ENCODE peak calls at places on chromosomes 3 and 15, in ten cellular contexts. One of them, this sample, is unnamed. For H3K4me1, the result is how much of the 10 kb centered on the place peaks cover.

GRCh38 chr3:39158138-39158715 is 4.8 kb upstream of the CSRNP1 start:
- DNase-seq in neuronal stem cell: peak
- DNase-seq in fibroblast of lung: no peak
- DNase-seq in endodermal cell: no peak
- DNase-seq in GM23248: no peak
- DNase-seq in K562: no peak
- DNase-seq in colonic mucosa: no peak
- DNase-seq in neural progenitor cell: peak
- DNase-seq in mammary epithelial cell: no peak
- DNase-seq in NT2/D1: no peak
- DNase-seq in this sample: no peak

GRCh38 chr15:29857196-29857595 is 34.9 kb upstream of the TJP1 start:
- DNase-seq in neuronal stem cell: no peak
- DNase-seq in endodermal cell: no peak
- DNase-seq in NT2/D1: no peak
- DNase-seq in K562: no peak
- DNase-seq in colonic mucosa: no peak
- DNase-seq in fibroblast of lung: peak
- DNase-seq in mammary epithelial cell: no peak
- DNase-seq in GM23248: no peak
- DNase-seq in neural progenitor cell: no peak
- DNase-seq in this sample: no peak

GRCh38 chr3:170189396-170190256 is 8.1 kb upstream of the PHC3 start:
- DNase-seq in GM23248: no peak
- DNase-seq in endodermal cell: no peak
- DNase-seq in NT2/D1: no peak
- DNase-seq in mammary epithelial cell: no peak
- DNase-seq in fibroblast of lung: no peak
- DNase-seq in neural progenitor cell: no peak
- DNase-seq in colonic mucosa: no peak
- DNase-seq in K562: no peak
- DNase-seq in neuronal stem cell: no peak
- DNase-seq in this sample: no peak

GRCh38 chr15:58295637-58296036 is 136.2 kb upstream of the LIPC start:
- DNase-seq in fibroblast of lung: no peak
- DNase-seq in GM23248: no peak
- DNase-seq in mammary epithelial cell: no peak
- DNase-seq in neuronal stem cell: no peak
- DNase-seq in NT2/D1: no peak
- DNase-seq in K562: no peak
- DNase-seq in neural progenitor cell: no peak
- DNase-seq in colonic mucosa: no peak
- DNase-seq in endodermal cell: no peak
- DNase-seq in this sample: no peak

GRCh38 chr3:120114981-120115380 is 20.7 kb upstream of the GSK3B start:
- DNase-seq in neural progenitor cell: no peak
- DNase-seq in NT2/D1: no peak
- DNase-seq in K562: no peak
- DNase-seq in neuronal stem cell: no peak
- DNase-seq in mammary epithelial cell: no peak
- DNase-seq in GM23248: peak
- DNase-seq in fibroblast of lung: peak
- DNase-seq in endodermal cell: no peak
- DNase-seq in colonic mucosa: no peak
- DNase-seq in this sample: no peak

GRCh38 chr3:195540526-195540925 is 2.6 kb downstream of the PPP1R2 start:
- DNase-seq in neural progenitor cell: no peak
- DNase-seq in endodermal cell: no peak
- DNase-seq in K562: no peak
- DNase-seq in colonic mucosa: no peak
- DNase-seq in fibroblast of lung: no peak
- DNase-seq in neuronal stem cell: no peak
- DNase-seq in NT2/D1: no peak
- DNase-seq in GM23248: no peak
- DNase-seq in mammary epithelial cell: no peak
- DNase-seq in this sample: no peak

GRCh38 chr15:69561071-69561784 is 108.6 kb downstream of the RPLP1 start:
- DNase-seq in neural progenitor cell: no peak
- DNase-seq in endodermal cell: no peak
- DNase-seq in K562: no peak
- DNase-seq in NT2/D1: no peak
- DNase-seq in GM23248: no peak
- DNase-seq in mammary epithelial cell: no peak
- DNase-seq in neuronal stem cell: no peak
- DNase-seq in colonic mucosa: peak
- DNase-seq in fibroblast of lung: no peak
- DNase-seq in this sample: no peak

GRCh38 chr3:96209703-96210102 is 604.7 kb upstream of the EPHA6 start:
- DNase-seq in mammary epithelial cell: peak
- DNase-seq in K562: no peak
- DNase-seq in colonic mucosa: no peak
- DNase-seq in neural progenitor cell: no peak
- DNase-seq in GM23248: no peak
- DNase-seq in endodermal cell: no peak
- DNase-seq in NT2/D1: no peak
- DNase-seq in neuronal stem cell: no peak
- DNase-seq in fibroblast of lung: no peak
- DNase-seq in this sample: no peak

GRCh38 chr15:75725021-75725718 is 12.5 kb upstream of the CSPG4 start:
- DNase-seq in fibroblast of lung: no peak
- DNase-seq in K562: no peak
- DNase-seq in mammary epithelial cell: no peak
- DNase-seq in neural progenitor cell: no peak
- DNase-seq in colonic mucosa: no peak
- DNase-seq in endodermal cell: no peak
- DNase-seq in NT2/D1: no peak
- DNase-seq in neuronal stem cell: no peak
- DNase-seq in GM23248: no peak
- DNase-seq in this sample: peak

GRCh38 chr3:134874737-134875413 is 79.8 kb downstream of the EPHB1 start:
- DNase-seq in neural progenitor cell: no peak
- DNase-seq in endodermal cell: no peak
- DNase-seq in neuronal stem cell: no peak
- DNase-seq in colonic mucosa: no peak
- DNase-seq in NT2/D1: no peak
- DNase-seq in GM23248: peak
- DNase-seq in mammary epithelial cell: no peak
- DNase-seq in fibroblast of lung: no peak
- DNase-seq in K562: no peak
- DNase-seq in this sample: no peak

GRCh38 chr3:172397716-172398405 is 50.4 kb downstream of the GHSR start:
- DNase-seq in NT2/D1: no peak
- DNase-seq in colonic mucosa: no peak
- DNase-seq in mammary epithelial cell: no peak
- DNase-seq in endodermal cell: no peak
- DNase-seq in GM23248: peak
- DNase-seq in K562: no peak
- DNase-seq in neuronal stem cell: no peak
- DNase-seq in neural progenitor cell: no peak
- DNase-seq in fibroblast of lung: peak
- DNase-seq in this sample: no peak

GRCh38 chr3:178485756-178486155 is 50.5 kb upstream of the KCNMB2 start:
- DNase-seq in endodermal cell: no peak
- DNase-seq in fibroblast of lung: peak
- DNase-seq in K562: no peak
- DNase-seq in neuronal stem cell: no peak
- DNase-seq in colonic mucosa: no peak
- DNase-seq in mammary epithelial cell: no peak
- DNase-seq in GM23248: peak
- DNase-seq in neural progenitor cell: no peak
- DNase-seq in NT2/D1: no peak
- DNase-seq in this sample: no peak

GRCh38 chr15:24772256-24772655 is 96.7 kb downstream of the NPAP1 start:
- DNase-seq in neural progenitor cell: peak
- DNase-seq in NT2/D1: peak
- DNase-seq in colonic mucosa: no peak
- DNase-seq in neuronal stem cell: no peak
- DNase-seq in endodermal cell: peak
- DNase-seq in fibroblast of lung: no peak
- DNase-seq in GM23248: no peak
- DNase-seq in K562: no peak
- DNase-seq in mammary epithelial cell: no peak
- DNase-seq in this sample: no peak

GRCh38 chr15:40873625-40874561 is at the start of gene RHOV:
- DNase-seq in NT2/D1: no peak
- DNase-seq in K562: peak
- DNase-seq in endodermal cell: peak
- DNase-seq in neuronal stem cell: peak
- DNase-seq in fibroblast of lung: peak
- DNase-seq in neural progenitor cell: peak
- DNase-seq in GM23248: peak
- DNase-seq in colonic mucosa: peak
- DNase-seq in mammary epithelial cell: peak
- DNase-seq in this sample: peak

GRCh38 chr15:67109141-67110034 is 44.0 kb downstream of the SMAD3 start:
- DNase-seq in neuronal stem cell: no peak
- DNase-seq in NT2/D1: no peak
- DNase-seq in GM23248: peak
- DNase-seq in colonic mucosa: peak
- DNase-seq in endodermal cell: no peak
- DNase-seq in K562: no peak
- DNase-seq in fibroblast of lung: peak
- DNase-seq in neural progenitor cell: no peak
- DNase-seq in mammary epithelial cell: no peak
- DNase-seq in this sample: peak
- H3K4me1 ChIP-seq in neuronal stem cell: under half
- H3K4me1 ChIP-seq in NT2/D1: under half
- H3K4me1 ChIP-seq in GM23248: half or more
- H3K4me1 ChIP-seq in colonic mucosa: under half
- H3K4me1 ChIP-seq in endodermal cell: under half
- H3K4me1 ChIP-seq in K562: under half
- H3K4me1 ChIP-seq in fibroblast of lung: half or more
- H3K4me1 ChIP-seq in neural progenitor cell: under half
- H3K4me1 ChIP-seq in mammary epithelial cell: under half
- H3K4me1 ChIP-seq in this sample: half or more

DNA sequence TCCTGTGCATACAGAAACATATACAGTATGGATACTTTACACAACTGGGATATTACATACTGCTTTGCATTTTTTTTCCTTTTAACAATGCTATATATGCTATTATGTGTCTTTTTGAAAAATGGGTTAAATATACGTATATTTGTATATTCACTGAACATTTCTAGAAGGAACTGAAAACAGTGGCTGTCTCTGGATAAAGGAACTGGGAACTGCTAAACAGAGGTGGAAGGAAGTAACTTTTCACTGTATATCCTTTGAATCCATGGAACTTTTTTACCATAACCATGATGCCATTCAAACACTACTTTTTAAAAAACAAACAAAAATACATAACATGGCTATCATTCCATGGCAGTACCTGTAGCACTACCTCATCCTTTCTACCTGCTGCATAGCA is 1.8 kb downstream of the MTFMT start:
- DNase-seq in NT2/D1: no peak
- DNase-seq in GM23248: no peak
- DNase-seq in K562: no peak
- DNase-seq in mammary epithelial cell: no peak
- DNase-seq in neural progenitor cell: no peak
- DNase-seq in fibroblast of lung: no peak
- DNase-seq in neuronal stem cell: no peak
- DNase-seq in endodermal cell: no peak
- DNase-seq in colonic mucosa: no peak
- DNase-seq in this sample: no peak
- H3K9ac ChIP-seq in NT2/D1: no peak
- H3K9ac ChIP-seq in GM23248: no peak
- H3K9ac ChIP-seq in K562: no peak
- H3K9ac ChIP-seq in mammary epithelial cell: no peak
- H3K9ac ChIP-seq in neural progenitor cell: no peak
- H3K9ac ChIP-seq in fibroblast of lung: no peak
- H3K9ac ChIP-seq in neuronal stem cell: no peak
- H3K9ac ChIP-seq in endodermal cell: no peak
- H3K9ac ChIP-seq in colonic mucosa: peak
- H3K9ac ChIP-seq in this sample: no peak

GRCh38 chr15:60424006-60424405 is 26.2 kb upstream of the ANXA2 start:
- DNase-seq in fibroblast of lung: no peak
- DNase-seq in neuronal stem cell: no peak
- DNase-seq in colonic mucosa: no peak
- DNase-seq in endodermal cell: no peak
- DNase-seq in K562: no peak
- DNase-seq in NT2/D1: no peak
- DNase-seq in GM23248: no peak
- DNase-seq in neural progenitor cell: no peak
- DNase-seq in mammary epithelial cell: no peak
- DNase-seq in this sample: no peak
- H3K4me1 ChIP-seq in fibroblast of lung: under half
- H3K4me1 ChIP-seq in neuronal stem cell: under half
- H3K4me1 ChIP-seq in colonic mucosa: under half
- H3K4me1 ChIP-seq in endodermal cell: under half
- H3K4me1 ChIP-seq in K562: under half
- H3K4me1 ChIP-seq in NT2/D1: under half
- H3K4me1 ChIP-seq in GM23248: half or more
- H3K4me1 ChIP-seq in neural progenitor cell: under half
- H3K4me1 ChIP-seq in mammary epithelial cell: half or more
- H3K4me1 ChIP-seq in this sample: under half

GRCh38 chr3:16550676-16551341 is 37.3 kb upstream of the RFTN1 start:
- DNase-seq in K562: peak
- DNase-seq in mammary epithelial cell: peak
- DNase-seq in neural progenitor cell: peak
- DNase-seq in neuronal stem cell: peak
- DNase-seq in fibroblast of lung: peak
- DNase-seq in NT2/D1: peak
- DNase-seq in endodermal cell: peak
- DNase-seq in colonic mucosa: peak
- DNase-seq in GM23248: peak
- DNase-seq in this sample: no peak

GRCh38 chr3:16551342-16551976 is 38.0 kb upstream of the RFTN1 start:
- DNase-seq in neuronal stem cell: no peak
- DNase-seq in NT2/D1: no peak
- DNase-seq in colonic mucosa: no peak
- DNase-seq in fibroblast of lung: no peak
- DNase-seq in endodermal cell: no peak
- DNase-seq in mammary epithelial cell: no peak
- DNase-seq in GM23248: no peak
- DNase-seq in neural progenitor cell: no peak
- DNase-seq in K562: no peak
- DNase-seq in this sample: no peak

GRCh38 chr3:16552757-16553156 is 39.3 kb upstream of the RFTN1 start:
- DNase-seq in K562: no peak
- DNase-seq in neuronal stem cell: no peak
- DNase-seq in endodermal cell: no peak
- DNase-seq in GM23248: no peak
- DNase-seq in mammary epithelial cell: no peak
- DNase-seq in colonic mucosa: no peak
- DNase-seq in NT2/D1: no peak
- DNase-seq in fibroblast of lung: no peak
- DNase-seq in neural progenitor cell: no peak
- DNase-seq in this sample: no peak

GRCh38 chr3:16550305-16550675 is 36.8 kb upstream of the RFTN1 start:
- DNase-seq in NT2/D1: no peak
- DNase-seq in mammary epithelial cell: peak
- DNase-seq in colonic mucosa: no peak
- DNase-seq in endodermal cell: peak
- DNase-seq in neural progenitor cell: no peak
- DNase-seq in GM23248: no peak
- DNase-seq in fibroblast of lung: peak
- DNase-seq in K562: no peak
- DNase-seq in neuronal stem cell: no peak
- DNase-seq in this sample: no peak

DNA sequence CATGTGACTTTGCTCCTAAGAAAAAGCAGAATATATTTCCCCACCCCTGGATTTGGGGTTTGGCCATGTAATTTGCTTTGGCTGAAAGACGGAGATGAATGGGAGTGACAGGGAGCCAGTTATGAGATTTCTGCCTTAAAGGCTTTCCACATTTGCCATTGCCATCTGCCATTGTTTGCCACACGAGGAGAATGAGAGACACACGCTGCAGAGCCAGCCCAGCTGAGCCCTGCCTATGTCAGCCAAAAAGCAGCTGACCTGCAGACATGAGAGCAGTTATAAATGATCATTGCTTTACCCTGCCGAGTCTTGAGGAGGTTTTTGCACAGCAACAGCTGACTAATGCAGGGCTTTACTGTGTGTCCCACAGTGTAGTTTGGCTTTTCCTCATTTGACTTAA is 40.6 kb upstream of the RFTN1 start:
- DNase-seq in neural progenitor cell: no peak
- DNase-seq in fibroblast of lung: no peak
- DNase-seq in GM23248: no peak
- DNase-seq in K562: no peak
- DNase-seq in colonic mucosa: no peak
- DNase-seq in endodermal cell: no peak
- DNase-seq in neuronal stem cell: no peak
- DNase-seq in mammary epithelial cell: no peak
- DNase-seq in NT2/D1: no peak
- DNase-seq in this sample: no peak
- H3K9ac ChIP-seq in neural progenitor cell: no peak
- H3K9ac ChIP-seq in fibroblast of lung: no peak
- H3K9ac ChIP-seq in GM23248: no peak
- H3K9ac ChIP-seq in K562: no peak
- H3K9ac ChIP-seq in colonic mucosa: no peak
- H3K9ac ChIP-seq in endodermal cell: no peak
- H3K9ac ChIP-seq in neuronal stem cell: no peak
- H3K9ac ChIP-seq in mammary epithelial cell: no peak
- H3K9ac ChIP-seq in NT2/D1: no peak
- H3K9ac ChIP-seq in this sample: no peak